ENCODE peak calls at places on chromosomes 12 and 14, in six cellular contexts. X, F, M, S, G and Q are unnamed samples.

GRCh38 chr12:120394483-120395367 is 25.8 kb upstream of the MSI1 start:
- DNase-seq in M (no peak), X (no peak), G (no peak), S (no peak), F (no peak), Q (no peak)

GRCh38 chr12:92987362-92987761 is 58.3 kb upstream of the EEA1 start:
- DNase-seq in S (no peak), M (peak; percentile 62), X (no peak), G (peak; percentile 25), F (peak; percentile 56), Q (peak; percentile 29)

GRCh38 chr12:132026796-132027500 is 77.2 kb downstream of the EP400 start:
- DNase-seq in F (no peak), G (no peak), M (no peak), S (no peak), X (no peak), Q (no peak)

GRCh38 chr12:58915634-58916033 is 4.7 kb downstream of the LRIG3 start:
- DNase-seq in X (no peak), M (peak; percentile 79), S (no peak), G (peak; percentile 56), F (peak; percentile 79), Q (no peak)

GRCh38 chr12:41188841-41189394 is 798 bp downstream of the PDZRN4 start:
- DNase-seq in G (peak; percentile 25), X (no peak), M (no peak), F (no peak), S (no peak), Q (no peak)

GRCh38 chr14:82725188-82725587 is 1191.5 kb upstream of the SEL1L start:
- DNase-seq in F (no peak), G (no peak), X (no peak), S (no peak), M (peak; percentile 8), Q (no peak)

GRCh38 chr12:103272949-103273348 is 222.8 kb downstream of the C12orf42 start:
- DNase-seq in M (peak; percentile 3), F (no peak), S (no peak), G (no peak), X (no peak), Q (no peak)

GRCh38 chr12:5511256-5511643 is 79.3 kb downstream of the NTF3 start:
- DNase-seq in X (no peak), S (no peak), F (no peak), G (no peak), M (no peak), Q (no peak)

GRCh38 chr12:110537605-110538409 is 35.7 kb downstream of the RAD9B start:
- DNase-seq in F (no peak), G (peak; percentile 58), M (peak; percentile 81), X (no peak), S (no peak), Q (no peak)

GRCh38 chr12:106459534-106459933 is 102.0 kb downstream of the POLR3B start:
- DNase-seq in S (no peak), M (no peak), X (no peak), G (no peak), F (no peak), Q (no peak)

GRCh38 chr12:121799842-121800693 is 3.7 kb upstream of the SETD1B start:
- DNase-seq in F (no peak), M (peak; percentile 90), S (peak; percentile 69), G (peak; percentile 88), X (peak; percentile 98), Q (peak; percentile 51)

GRCh38 chr14:24915958-24916595 is 133.9 kb downstream of the STXBP6 start:
- DNase-seq in G (no peak), S (no peak), M (peak; percentile 40), F (no peak), X (no peak), Q (no peak)

GRCh38 chr12:106051853-106052531 is 86.8 kb downstream of the NUAK1 start:
- DNase-seq in G (no peak), M (peak; percentile 49), S (no peak), F (no peak), X (no peak), Q (peak; percentile 31)

GRCh38 chr12:94648578-94648977 is 1.8 kb downstream of the TMCC3 start:
- DNase-seq in X (no peak), F (no peak), G (no peak), S (no peak), M (no peak), Q (no peak)

GRCh38 chr14:21103165-21103709 is 2.4 kb downstream of the TMEM253 start:
- DNase-seq in F (no peak), X (no peak), M (no peak), G (no peak), S (no peak), Q (no peak)
- TF ChIP-seq CTCF in F (no peak), X (no peak), M (no peak), G (no peak), S (peak; percentile 86), Q (no peak)

GRCh38 chr14:75339059-75339458 is 60.4 kb downstream of the FOS start:
- DNase-seq in M (peak; percentile 46), G (no peak), X (no peak), F (no peak), S (no peak), Q (peak; percentile 33)

GRCh38 chr14:75333523-75334190 is 55.0 kb downstream of the FOS start:
- DNase-seq in S (no peak), X (no peak), G (no peak), M (no peak), F (no peak), Q (no peak)

GRCh38 chr14:75335588-75335987 is 57.0 kb downstream of the FOS start:
- DNase-seq in M (no peak), G (no peak), S (no peak), F (no peak), X (no peak), Q (no peak)

GRCh38 chr14:75328575-75328974 is 49.9 kb downstream of the FOS start:
- DNase-seq in F (no peak), M (no peak), S (no peak), X (no peak), G (no peak), Q (no peak)

GRCh38 chr14:75334191-75335051 is 55.8 kb downstream of the FOS start:
- DNase-seq in S (peak; percentile 23), X (peak; percentile 91), F (no peak), G (peak; percentile 71), M (no peak), Q (no peak)
- H3K4me3 ChIP-seq in S (no peak overlapping the region), X (no peak overlapping the region), F (no peak overlapping the region), G (no peak overlapping the region), M (no peak overlapping the region), Q (no peak overlapping the region)

GRCh38 chr14:68363401-68363800 is 429.5 kb downstream of the ZFP36L1 start:
- DNase-seq in F (no peak), S (no peak), M (no peak), G (no peak), X (no peak), Q (no peak)
- TF ChIP-seq CTCF in F (no peak), S (no peak), M (no peak), G (no peak), X (no peak), Q (no peak)

GRCh38 chr12:52965337-52965731 is 16.4 kb downstream of the KRT18 start:
- DNase-seq in M (no peak), X (no peak), F (no peak), S (no peak), G (no peak), Q (no peak)
- H3K4me3 ChIP-seq in M (no peak overlapping the region), X (no peak overlapping the region), F (peak overlapping the region; percentile 46), S (peak overlapping the region; percentile 50), G (peak overlapping the region; percentile 20), Q (peak overlapping the region; percentile 44)

DNA sequence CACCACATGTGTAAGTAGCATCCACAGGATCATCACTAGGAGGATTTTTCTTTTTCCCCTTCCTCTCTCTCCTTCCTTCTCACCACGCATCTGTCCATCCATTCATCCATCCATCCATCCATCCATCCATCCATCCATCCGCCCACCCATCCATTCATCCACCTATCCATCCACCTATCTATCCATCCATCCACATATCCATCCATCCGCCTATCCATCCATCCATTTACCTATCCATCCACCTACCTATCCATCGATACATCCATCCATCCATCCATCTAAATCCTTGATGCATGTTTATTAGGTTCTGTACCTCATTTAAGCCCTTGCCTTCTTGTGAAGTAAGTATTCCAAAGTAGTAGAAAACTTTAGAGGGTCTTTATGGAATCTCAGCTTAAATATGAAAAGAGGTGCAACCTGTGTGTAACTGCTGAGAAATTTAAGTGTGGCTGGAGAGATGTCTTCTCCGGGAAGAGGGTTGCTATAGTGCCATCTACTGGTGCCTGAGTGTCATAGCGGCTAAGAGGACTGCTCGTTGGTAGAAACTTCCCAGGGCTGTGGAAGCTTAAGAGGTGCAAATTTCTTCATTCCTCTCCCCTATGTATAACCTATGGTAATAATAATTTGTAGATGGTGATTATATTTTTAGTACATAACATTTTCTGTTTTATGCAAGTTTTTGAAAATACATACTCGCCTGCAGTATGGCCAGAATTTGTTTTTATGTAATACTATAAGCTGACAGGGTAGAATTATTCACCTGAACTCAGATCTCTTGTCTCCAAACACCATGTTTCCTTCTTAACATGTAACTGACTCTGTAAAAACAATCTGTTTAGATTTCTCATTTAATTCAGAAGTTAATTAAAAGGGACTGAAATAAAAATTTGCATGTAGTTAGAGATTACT is 46.0 kb downstream of the MYO1H start:
- DNase-seq in F (peak; percentile 29), M (peak; percentile 34), X (no peak), S (no peak), G (peak; percentile 67), Q (no peak)
- TF ChIP-seq CTCF in F (peak; percentile 98), M (peak; percentile 100), X (no peak), S (peak; percentile 87), G (peak; percentile 42), Q (peak; percentile 82)

GRCh38 chr14:63933701-63934100 is 80.9 kb downstream of the SYNE2 start:
- DNase-seq in F (no peak), S (no peak), X (no peak), M (no peak), G (no peak), Q (no peak)
- H3K4me3 ChIP-seq in F (no peak overlapping the region), S (no peak overlapping the region), X (no peak overlapping the region), M (no peak overlapping the region), G (no peak overlapping the region), Q (no peak overlapping the region)

DNA sequence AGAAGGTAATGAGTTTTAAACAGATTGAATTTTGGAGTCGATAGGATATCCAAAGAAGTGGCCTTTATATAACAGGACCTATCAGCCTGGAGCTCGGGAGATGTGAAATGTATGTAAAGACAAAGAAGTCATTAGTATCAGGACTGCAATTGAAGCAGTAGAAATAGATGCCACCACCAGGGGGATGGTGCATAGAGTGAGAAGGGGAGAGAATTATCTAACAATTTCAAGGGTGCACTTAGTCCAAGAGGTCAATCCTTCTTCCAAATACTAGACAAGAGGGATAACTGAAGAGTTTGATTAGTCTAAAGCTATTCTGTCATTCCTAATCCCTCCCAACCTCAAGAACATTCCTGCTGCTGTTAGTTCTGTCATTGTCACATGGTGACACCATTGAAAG is 127.8 kb downstream of the CFAP54 start:
- DNase-seq in S (no peak), M (no peak), G (no peak), F (no peak), X (no peak), Q (no peak)
- TF ChIP-seq CTCF in S (no peak), M (peak; percentile 11), G (no peak), F (peak; percentile 24), X (no peak), Q (no peak)

GRCh38 chr12:27330846-27331245 is 1.8 kb upstream of the BMAL2 start:
- DNase-seq in X (no peak), S (no peak), M (peak; percentile 52), F (no peak), G (no peak), Q (no peak)
- H3K4me3 ChIP-seq in X (no peak overlapping the region), S (peak overlapping the region; percentile 9), M (no peak overlapping the region), F (no peak overlapping the region), G (no peak overlapping the region), Q (no peak overlapping the region)